ENCODE peak calls at places on chromosome 2, in six cellular contexts. G is cardiac fibroblast, L is endothelial cell, W is esophagus squamous epithelium, R is neural progenitor cell, H is RWPE1. B is an unnamed sample.

GRCh38 chr2:161243312-161243711 is 64.9 kb upstream of the PSMD14 start:
- DNase-seq in G (no peak), H (no peak), L (no peak), R (peak; percentile 31), W (no peak), B (no peak)

GRCh38 chr2:38435775-38436174 is 58.7 kb upstream of the ATL2 start:
- DNase-seq in W (no peak), H (no peak), G (no peak), R (no peak), L (no peak), B (no peak)

GRCh38 chr2:231318436-231318835 is 77.1 kb upstream of the B3GNT7 start:
- DNase-seq in G (no peak), L (no peak), R (no peak), H (no peak), W (no peak), B (no peak)

GRCh38 chr2:150075831-150076230 is 411.6 kb downstream of the RND3 start:
- DNase-seq in G (peak; percentile 89), R (no peak), L (no peak), W (no peak), H (no peak), B (no peak)

GRCh38 chr2:71547616-71548285 is 94.4 kb downstream of the DYSF start:
- DNase-seq in G (no peak), H (no peak), L (no peak), R (no peak), W (no peak), B (no peak)

GRCh38 chr2:186755066-186755465 is 61.2 kb downstream of the FAM171B start:
- DNase-seq in L (no peak), R (no peak), W (no peak), H (no peak), G (peak; percentile 79), B (no peak)

GRCh38 chr2:159637988-159638501 is 21.7 kb upstream of the BAZ2B start:
- DNase-seq in W (no peak), L (no peak), H (peak; percentile 46), R (no peak), G (peak; percentile 98), B (no peak)

GRCh38 chr2:207408086-207408794 is 121.5 kb upstream of the CREB1 start:
- DNase-seq in H (peak; percentile 73), L (no peak), R (no peak), W (no peak), G (peak; percentile 31), B (no peak)

GRCh38 chr2:178205853-178206516 is 11.7 kb downstream of the OSBPL6 start:
- DNase-seq in R (no peak), W (no peak), H (no peak), L (no peak), G (peak; percentile 63), B (no peak)

GRCh38 chr2:212364106-212364505 is 174.5 kb downstream of the ERBB4 start:
- DNase-seq in G (peak; percentile 35), H (no peak), L (no peak), W (no peak), R (peak; percentile 25), B (no peak)

GRCh38 chr2:67879586-67880290 is 183.1 kb downstream of the C1D start:
- DNase-seq in H (peak; percentile 34), L (no peak), G (peak; percentile 77), W (no peak), R (no peak), B (no peak)

GRCh38 chr2:172863341-172863740 is 127.7 kb downstream of the RAPGEF4 start:
- DNase-seq in L (no peak), R (no peak), W (no peak), H (no peak), G (no peak), B (no peak)

GRCh38 chr2:227932403-227932802 is 61.0 kb downstream of the DAW1 start:
- DNase-seq in L (no peak), G (no peak), H (no peak), W (no peak), R (no peak), B (no peak)

GRCh38 chr2:215660687-215661086 is 224.8 kb upstream of the FN1 start:
- DNase-seq in G (peak; percentile 71), W (no peak), R (no peak), L (no peak), H (no peak), B (no peak)

GRCh38 chr2:101150306-101151140 is 659 bp downstream of the TBC1D8 start:
- DNase-seq in L (peak; percentile 45), R (peak; percentile 66), G (peak; percentile 18), H (no peak), W (no peak), B (no peak)

GRCh38 chr2:239908744-239909143 is 116.4 kb downstream of the NDUFA10 start:
- DNase-seq in R (no peak), G (no peak), H (no peak), L (no peak), W (no peak), B (no peak)

GRCh38 chr2:64636105-64636873 is 17.4 kb downstream of the SERTAD2 start:
- DNase-seq in H (no peak), R (no peak), G (no peak), W (no peak), L (no peak), B (no peak)

GRCh38 chr2:109486711-109487130 is 127.0 kb downstream of the SEPTIN10 start:
- DNase-seq in G (no peak), W (no peak), L (no peak), R (no peak), H (no peak), B (no peak)

GRCh38 chr2:234279646-234280045 is 217.2 kb downstream of the ARL4C start:
- DNase-seq in R (no peak), H (no peak), G (no peak), L (no peak), W (no peak), B (no peak)

GRCh38 chr2:195368530-195369216 is 288.4 kb upstream of the SLC39A10 start:
- DNase-seq in G (no peak), R (no peak), H (no peak), W (no peak), L (no peak), B (no peak)

DNA sequence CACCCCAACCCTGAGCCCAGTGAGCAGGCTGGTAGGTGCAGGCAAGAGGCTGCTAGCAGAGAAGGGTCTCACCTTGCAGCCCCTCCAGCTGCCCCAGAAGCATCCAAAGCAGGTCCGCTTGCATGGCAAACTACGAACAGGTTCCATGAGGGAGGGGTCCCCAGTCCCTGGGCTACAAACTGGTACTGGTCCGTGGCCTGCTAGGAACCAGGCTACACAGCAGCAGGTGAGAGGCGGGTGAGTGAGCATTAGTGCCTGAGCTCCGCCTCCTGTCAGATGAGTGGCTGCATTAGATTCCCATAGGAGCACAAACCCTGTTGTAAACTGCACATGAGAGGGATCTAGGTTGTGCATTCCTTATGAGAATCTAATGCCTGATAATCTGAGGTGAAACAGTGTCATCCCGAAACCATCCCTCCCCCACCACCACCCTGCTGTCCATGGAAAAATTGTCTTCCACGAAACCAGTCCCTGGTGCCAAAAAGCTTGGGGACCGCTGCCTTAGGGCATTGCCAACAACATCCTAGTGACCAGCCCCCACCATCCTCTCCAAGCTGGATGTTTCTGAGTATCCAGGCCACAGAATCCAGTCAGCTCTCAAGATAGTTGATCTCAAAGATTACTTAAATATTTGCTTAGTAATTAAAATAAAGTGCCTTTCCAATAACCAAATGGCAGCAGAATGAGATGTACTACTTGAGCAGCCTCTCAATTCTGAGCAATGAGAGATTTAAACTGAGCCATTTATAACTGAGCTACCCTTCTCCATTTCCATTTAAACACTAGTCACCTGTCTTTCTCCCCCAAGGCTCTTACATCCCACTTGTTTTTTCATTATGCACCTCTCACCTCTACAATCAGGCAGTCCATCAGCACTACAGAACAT is 32.4 kb downstream of the LRP2 start:
- DNase-seq in L (no peak), G (no peak), W (no peak), H (no peak), R (no peak), B (no peak)
- TF ChIP-seq CTCF in L (no peak), G (no peak), W (no peak), H (no peak), R (no peak), B (no peak)

DNA sequence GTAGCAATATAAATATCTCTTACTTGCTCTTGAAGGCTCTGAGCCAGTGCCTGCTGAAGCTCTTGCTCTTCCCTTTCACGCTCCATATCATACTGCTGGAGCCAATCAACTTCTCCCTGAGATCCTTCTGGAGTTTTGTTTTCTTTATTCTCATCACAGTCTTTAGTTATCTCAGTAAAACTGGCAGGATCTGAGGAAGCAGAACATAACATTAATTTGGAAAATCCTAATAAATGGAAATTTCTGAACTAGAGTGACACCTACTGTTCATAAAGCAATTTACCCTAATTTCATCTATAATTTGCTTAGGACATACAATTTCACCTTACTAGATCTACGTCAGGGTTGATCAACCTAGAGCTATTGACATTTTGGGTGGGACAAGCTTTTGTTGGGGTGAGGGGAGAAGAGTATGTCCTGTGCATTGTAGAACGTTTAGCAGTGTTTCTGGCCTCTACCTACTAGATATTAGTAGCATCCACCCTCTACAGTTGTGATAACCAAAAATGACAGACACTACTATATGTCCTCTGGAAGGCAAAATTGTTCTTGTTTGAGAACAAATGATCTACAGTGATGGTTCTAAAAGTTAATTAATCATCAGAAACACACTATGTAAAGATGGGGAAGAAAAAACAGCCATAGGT is 47.2 kb downstream of the VIL1 start:
- DNase-seq in L (no peak), W (no peak), G (peak; percentile 51), H (no peak), R (no peak), B (no peak)
- TF ChIP-seq CTCF in L (peak; percentile 51), W (peak; percentile 34), G (peak; percentile 26), H (peak; percentile 62), R (peak; percentile 53), B (no peak)

DNA sequence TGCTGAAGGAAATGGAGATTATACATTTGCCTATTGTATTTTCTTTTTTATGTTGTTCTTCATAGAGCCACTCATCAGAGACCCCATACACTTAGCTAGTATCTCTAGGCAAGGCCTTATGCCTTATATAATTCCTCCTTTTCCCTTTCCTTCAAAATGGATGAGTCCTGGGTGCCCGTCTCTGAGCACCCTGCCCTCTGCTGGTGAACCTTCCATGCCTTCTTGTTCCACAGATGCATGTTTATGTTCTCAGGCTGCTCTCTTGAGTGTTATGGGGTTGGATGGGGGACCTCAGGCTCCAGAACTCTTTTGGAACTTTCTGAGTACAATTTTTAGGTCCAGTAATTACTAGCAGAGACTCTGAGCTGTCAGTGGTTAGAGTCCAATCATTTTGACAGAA is 368.6 kb upstream of the SPRED2 start:
- DNase-seq in L (no peak), G (no peak), H (no peak), W (no peak), R (peak; percentile 11), B (no peak)
- TF ChIP-seq CTCF in L (no peak), G (no peak), H (no peak), W (no peak), R (peak; percentile 45), B (no peak)

GRCh38 chr2:25842155-25842554 is 36.1 kb downstream of the ASXL2 start:
- DNase-seq in G (no peak), L (no peak), H (no peak), R (no peak), W (no peak), B (no peak)

GRCh38 chr2:25845843-25846505 is 32.3 kb downstream of the ASXL2 start:
- DNase-seq in G (peak; percentile 48), H (no peak), W (no peak), R (no peak), L (no peak), B (no peak)

GRCh38 chr2:25838152-25838756 is 40.0 kb downstream of the ASXL2 start:
- DNase-seq in W (no peak), L (no peak), G (no peak), H (no peak), R (no peak), B (no peak)

DNA sequence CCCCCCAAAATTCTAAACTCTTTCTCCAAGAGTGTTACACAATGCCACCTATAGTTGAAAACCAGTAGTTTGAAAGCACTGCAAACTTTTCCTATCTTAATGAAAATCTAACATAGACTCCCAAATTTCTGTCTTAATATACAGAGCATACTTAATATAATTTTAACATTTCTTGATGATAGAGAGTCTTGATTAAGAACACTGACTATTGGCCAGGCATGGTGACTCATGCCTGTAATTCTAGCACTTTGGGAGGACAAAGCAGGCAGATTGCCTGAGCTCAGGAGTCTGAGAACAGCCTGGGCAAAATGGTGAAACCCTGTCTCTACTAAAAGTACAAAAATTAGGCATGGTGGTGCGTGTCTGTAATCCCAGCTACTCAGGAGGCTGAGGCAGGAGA is 34.2 kb downstream of the ASXL2 start:
- DNase-seq in R (no peak), H (no peak), W (no peak), L (no peak), G (peak; percentile 56), B (no peak)
- TF ChIP-seq CTCF in R (no peak), H (no peak), W (no peak), L (no peak), G (no peak), B (no peak)